ENCODE peak calls at places on chromosome X, in four cellular contexts. U, Y, L and J are unnamed samples.

GRCh38 chrX:109626637-109627036 is 1.7 kb upstream of the KCNE5 start:
- DNase-seq in U (no peak), Y (no peak), L (peak; percentile 26), J (no peak)

GRCh38 chrX:104324871-104325585 is 70.3 kb upstream of the ESX1 start:
- DNase-seq in U (no peak), Y (no peak), L (no peak), J (no peak)

GRCh38 chrX:140765043-140765784 is 55.7 kb downstream of the LINC00632 start:
- DNase-seq in U (no peak), Y (no peak), L (no peak), J (no peak)

GRCh38 chrX:25131055-25131454 is 115.3 kb upstream of the ARX start:
- DNase-seq in U (no peak), Y (no peak), L (no peak), J (no peak)

GRCh38 chrX:40449956-40450701 is 130.6 kb upstream of the ATP6AP2 start:
- DNase-seq in U (no peak), Y (peak; percentile 25), L (no peak), J (no peak)

GRCh38 chrX:20711366-20711765 is 444.7 kb upstream of the RPS6KA3 start:
- DNase-seq in U (no peak), Y (peak; percentile 7), L (no peak), J (no peak)

GRCh38 chrX:49976682-49977197 is 54.3 kb downstream of the CLCN5 start:
- DNase-seq in U (no peak), Y (no peak), L (no peak), J (no peak)

GRCh38 chrX:5051831-5052491 is 1176.7 kb downstream of the NLGN4X start:
- DNase-seq in U (no peak), Y (no peak), L (no peak), J (no peak)

GRCh38 chrX:72304877-72305276 is 837 bp downstream of the CITED1 start:
- DNase-seq in U (no peak), Y (no peak), L (no peak), J (no peak)